ENCODE peak calls at places on chromosome 10, in four cellular contexts. One of them, this sample, is unnamed.
A peak's percentile ranks its signal among the peaks of the same experiment; 100 is the strongest.

GRCh38 chr10:3720228-3721019 is 64.6 kb downstream of the KLF6 start:
- DNase-seq in trophoblast cell: peak; percentile 87
- DNase-seq in left lung: peak; percentile 79
- DNase-seq in heart left ventricle: peak; percentile 80
- DNase-seq in this sample: peak; percentile 64

GRCh38 chr10:84907461-84908010 is 579.1 kb downstream of the CCSER2 start:
- DNase-seq in trophoblast cell: no peak
- DNase-seq in left lung: no peak
- DNase-seq in heart left ventricle: no peak
- DNase-seq in this sample: no peak

GRCh38 chr10:18216482-18216881 is 76.3 kb downstream of the CACNB2 start:
- DNase-seq in trophoblast cell: no peak
- DNase-seq in left lung: no peak
- DNase-seq in heart left ventricle: no peak
- DNase-seq in this sample: no peak

GRCh38 chr10:13823046-13823711 is 236.4 kb downstream of the PRPF18 start:
- DNase-seq in trophoblast cell: no peak
- DNase-seq in left lung: no peak
- DNase-seq in heart left ventricle: no peak
- DNase-seq in this sample: no peak

GRCh38 chr10:72063703-72064391 is 24.5 kb downstream of the SPOCK2 start:
- DNase-seq in trophoblast cell: no peak
- DNase-seq in left lung: no peak
- DNase-seq in heart left ventricle: no peak
- DNase-seq in this sample: no peak

GRCh38 chr10:6037422-6037821 is 24.7 kb downstream of the IL2RA start:
- DNase-seq in trophoblast cell: no peak
- DNase-seq in left lung: no peak
- DNase-seq in heart left ventricle: no peak
- DNase-seq in this sample: no peak

GRCh38 chr10:12419279-12419847 is 70.0 kb downstream of the CAMK1D start:
- DNase-seq in trophoblast cell: peak; percentile 16
- DNase-seq in left lung: no peak
- DNase-seq in heart left ventricle: peak; percentile 52
- DNase-seq in this sample: peak; percentile 91

GRCh38 chr10:132383026-132383565 is 13.9 kb upstream of the PWWP2B start:
- DNase-seq in trophoblast cell: peak; percentile 38
- DNase-seq in left lung: no peak
- DNase-seq in heart left ventricle: no peak
- DNase-seq in this sample: no peak

GRCh38 chr10:78464856-78465221 is 431.2 kb downstream of the RPS24 start:
- DNase-seq in trophoblast cell: no peak
- DNase-seq in left lung: no peak
- DNase-seq in heart left ventricle: no peak
- DNase-seq in this sample: no peak

GRCh38 chr10:121675344-121675743 is 77.1 kb upstream of the FGFR2 start:
- DNase-seq in trophoblast cell: no peak
- DNase-seq in left lung: no peak
- DNase-seq in heart left ventricle: no peak
- DNase-seq in this sample: no peak

GRCh38 chr10:88544140-88544870 is 38.8 kb downstream of the RNLS start:
- DNase-seq in trophoblast cell: peak; percentile 70
- DNase-seq in left lung: no peak
- DNase-seq in heart left ventricle: no peak
- DNase-seq in this sample: peak; percentile 63

GRCh38 chr10:69318087-69318996 is 40.0 kb downstream of the HK1 start:
- DNase-seq in trophoblast cell: peak; percentile 98
- DNase-seq in left lung: peak; percentile 94
- DNase-seq in heart left ventricle: peak; percentile 95
- DNase-seq in this sample: peak; percentile 71

GRCh38 chr10:66215005-66215404 is 710.8 kb upstream of the LRRTM3 start:
- DNase-seq in trophoblast cell: peak; percentile 1
- DNase-seq in left lung: no peak
- DNase-seq in heart left ventricle: no peak
- DNase-seq in this sample: no peak

GRCh38 chr10:107553470-107553869 is 389.0 kb upstream of the SORCS1 start:
- DNase-seq in trophoblast cell: no peak
- DNase-seq in left lung: no peak
- DNase-seq in heart left ventricle: no peak
- DNase-seq in this sample: no peak

GRCh38 chr10:71848325-71849277 is 2.5 kb downstream of the PSAP start:
- DNase-seq in trophoblast cell: no peak
- DNase-seq in left lung: no peak
- DNase-seq in heart left ventricle: no peak
- DNase-seq in this sample: no peak

GRCh38 chr10:106925187-106925586 is 239.3 kb downstream of the SORCS1 start:
- DNase-seq in trophoblast cell: no peak
- DNase-seq in left lung: no peak
- DNase-seq in heart left ventricle: no peak
- DNase-seq in this sample: no peak

GRCh38 chr10:13272164-13272571 is 27.7 kb downstream of the PHYH start:
- DNase-seq in trophoblast cell: no peak
- DNase-seq in left lung: no peak
- DNase-seq in heart left ventricle: peak; percentile 48
- DNase-seq in this sample: no peak

GRCh38 chr10:124992462-124993344 is 50.8 kb downstream of the ZRANB1 start:
- DNase-seq in trophoblast cell: peak; percentile 82
- DNase-seq in left lung: peak; percentile 45
- DNase-seq in heart left ventricle: peak; percentile 82
- DNase-seq in this sample: no peak

GRCh38 chr10:123357363-123358075 is 203.3 kb downstream of the BUB3 start:
- DNase-seq in trophoblast cell: peak; percentile 27
- DNase-seq in left lung: no peak
- DNase-seq in heart left ventricle: no peak
- DNase-seq in this sample: no peak

GRCh38 chr10:4191354-4191753 is 406.3 kb upstream of the KLF6 start:
- DNase-seq in trophoblast cell: no peak
- DNase-seq in left lung: no peak
- DNase-seq in heart left ventricle: no peak
- DNase-seq in this sample: peak; percentile 98

GRCh38 chr10:100895346-100895745 is 17.4 kb upstream of the SLF2 start:
- DNase-seq in trophoblast cell: no peak
- DNase-seq in left lung: no peak
- DNase-seq in heart left ventricle: no peak
- DNase-seq in this sample: no peak

GRCh38 chr10:8379906-8380832 is 325.7 kb downstream of the GATA3 start:
- DNase-seq in trophoblast cell: no peak
- DNase-seq in left lung: no peak
- DNase-seq in heart left ventricle: no peak
- DNase-seq in this sample: no peak

GRCh38 chr10:68784476-68784875 is 42.9 kb upstream of the STOX1 start:
- DNase-seq in trophoblast cell: peak; percentile 4
- DNase-seq in left lung: no peak
- DNase-seq in heart left ventricle: no peak
- DNase-seq in this sample: no peak

GRCh38 chr10:59276928-59277327 is 85.4 kb downstream of the FAM13C start:
- DNase-seq in trophoblast cell: no peak
- DNase-seq in left lung: no peak
- DNase-seq in heart left ventricle: no peak
- DNase-seq in this sample: no peak

GRCh38 chr10:118818621-118819221 is 64.0 kb upstream of the CACUL1 start:
- DNase-seq in trophoblast cell: no peak
- DNase-seq in left lung: no peak
- DNase-seq in heart left ventricle: no peak
- DNase-seq in this sample: no peak

GRCh38 chr10:80172896-80173295 is 32.4 kb downstream of the ANXA11 start:
- DNase-seq in trophoblast cell: peak; percentile 90
- DNase-seq in left lung: no peak
- DNase-seq in heart left ventricle: no peak
- DNase-seq in this sample: no peak

GRCh38 chr10:68106656-68107055 is 2.6 kb upstream of the MYPN start:
- DNase-seq in trophoblast cell: no peak
- DNase-seq in left lung: no peak
- DNase-seq in heart left ventricle: no peak
- DNase-seq in this sample: peak; percentile 86

GRCh38 chr10:64093946-64094560 is 572.9 kb downstream of the REEP3 start:
- DNase-seq in trophoblast cell: no peak
- DNase-seq in left lung: no peak
- DNase-seq in heart left ventricle: no peak
- DNase-seq in this sample: no peak

GRCh38 chr10:91745086-91745831 is 53.0 kb upstream of the TNKS2 start:
- DNase-seq in trophoblast cell: peak; percentile 29
- DNase-seq in left lung: no peak
- DNase-seq in heart left ventricle: peak; percentile 28
- DNase-seq in this sample: peak; percentile 33

GRCh38 chr10:59865101-59865500 is 41.3 kb downstream of the CCDC6 start:
- DNase-seq in trophoblast cell: peak; percentile 72
- DNase-seq in left lung: no peak
- DNase-seq in heart left ventricle: no peak
- DNase-seq in this sample: peak; percentile 89

GRCh38 chr10:52674474-52674873 is 98.1 kb downstream of the MBL2 start:
- DNase-seq in trophoblast cell: no peak
- DNase-seq in left lung: no peak
- DNase-seq in heart left ventricle: no peak
- DNase-seq in this sample: no peak

GRCh38 chr10:95454356-95454755 is 106.8 kb downstream of the SORBS1 start:
- DNase-seq in trophoblast cell: no peak
- DNase-seq in left lung: no peak
- DNase-seq in heart left ventricle: no peak
- DNase-seq in this sample: no peak
- H3K4me1 ChIP-seq in trophoblast cell: peaks cover 4% of the 10 kb centered on the region
- H3K4me1 ChIP-seq in left lung: peaks cover 3% of the 10 kb centered on the region
- H3K4me1 ChIP-seq in heart left ventricle: peaks cover 27% of the 10 kb centered on the region
- H3K4me1 ChIP-seq in this sample: peaks cover 10% of the 10 kb centered on the region

DNA sequence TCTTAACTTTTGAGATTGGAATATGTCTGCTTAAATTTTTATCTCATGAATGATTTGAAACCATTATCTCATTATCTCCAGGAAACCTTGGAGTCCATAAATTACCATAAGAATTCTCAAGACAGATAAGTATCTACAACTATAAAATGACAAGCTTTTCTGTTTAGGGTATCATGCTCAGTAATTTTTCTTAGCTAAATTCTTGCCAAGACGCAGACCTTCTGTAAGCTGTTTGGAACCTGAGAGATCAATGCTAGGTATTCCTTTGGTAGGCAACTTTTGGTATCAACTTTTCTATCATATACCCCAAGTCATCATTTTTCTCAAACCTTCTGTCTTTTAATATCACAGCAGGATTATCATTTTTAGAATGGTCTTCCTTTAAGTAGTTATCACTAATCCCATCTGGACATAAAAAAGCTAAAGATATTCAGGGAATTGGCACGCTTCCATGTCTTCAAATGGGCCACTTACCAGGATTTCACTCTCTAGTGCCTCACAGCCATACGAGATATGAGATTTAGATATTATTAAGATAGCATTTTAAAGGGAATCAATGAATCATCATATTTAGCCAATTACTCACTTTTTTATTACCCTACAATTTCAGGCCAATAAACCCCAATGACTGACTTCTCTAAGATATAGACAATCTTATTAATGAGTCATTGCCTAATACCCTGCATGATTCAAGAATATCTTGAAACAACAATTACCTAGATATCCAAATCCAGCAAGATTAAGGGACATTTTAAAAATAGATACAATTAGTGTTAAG is 544.1 kb downstream of the HTR7 start:
- DNase-seq in trophoblast cell: peak; percentile 8
- DNase-seq in left lung: no peak
- DNase-seq in heart left ventricle: no peak
- DNase-seq in this sample: peak; percentile 62
- H3K4me1 ChIP-seq in trophoblast cell: no peaks in the 10 kb centered on the region
- H3K4me1 ChIP-seq in left lung: no peaks in the 10 kb centered on the region
- H3K4me1 ChIP-seq in heart left ventricle: no peaks in the 10 kb centered on the region
- H3K4me1 ChIP-seq in this sample: peaks cover 28% of the 10 kb centered on the region

DNA sequence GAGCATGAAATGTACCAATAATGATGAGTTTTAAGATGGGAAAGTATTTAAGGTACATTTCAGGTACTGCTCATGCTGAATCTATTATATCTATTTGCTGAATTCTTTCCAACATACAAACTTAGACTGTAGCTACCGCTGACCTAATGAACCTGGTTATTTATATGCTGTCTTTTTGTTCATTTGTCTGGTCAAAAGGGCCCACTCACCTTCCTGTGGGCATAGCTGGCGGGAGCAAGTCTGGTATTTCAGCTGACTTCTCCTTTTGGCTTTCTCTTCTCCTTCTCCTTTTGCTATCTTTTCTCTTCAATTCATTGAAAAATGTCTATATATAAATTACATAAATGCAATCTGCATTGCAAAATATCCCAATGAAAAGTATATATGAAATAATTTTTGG is 9.5 kb downstream of the PLXDC2 start:
- DNase-seq in trophoblast cell: no peak
- DNase-seq in left lung: no peak
- DNase-seq in heart left ventricle: no peak
- DNase-seq in this sample: no peak
- H3K4me1 ChIP-seq in trophoblast cell: peaks cover 6% of the 10 kb centered on the region
- H3K4me1 ChIP-seq in left lung: peaks cover 4% of the 10 kb centered on the region
- H3K4me1 ChIP-seq in heart left ventricle: peaks cover 31% of the 10 kb centered on the region
- H3K4me1 ChIP-seq in this sample: no peaks in the 10 kb centered on the region

GRCh38 chr10:102812213-102812876 is 24.9 kb downstream of the CYP17A1 start:
- DNase-seq in trophoblast cell: no peak
- DNase-seq in left lung: peak; percentile 49
- DNase-seq in heart left ventricle: no peak
- DNase-seq in this sample: no peak
- H3K4me1 ChIP-seq in trophoblast cell: peaks cover 24% of the 10 kb centered on the region
- H3K4me1 ChIP-seq in left lung: peaks cover 24% of the 10 kb centered on the region
- H3K4me1 ChIP-seq in heart left ventricle: peaks cover 38% of the 10 kb centered on the region
- H3K4me1 ChIP-seq in this sample: peaks cover 9% of the 10 kb centered on the region

DNA sequence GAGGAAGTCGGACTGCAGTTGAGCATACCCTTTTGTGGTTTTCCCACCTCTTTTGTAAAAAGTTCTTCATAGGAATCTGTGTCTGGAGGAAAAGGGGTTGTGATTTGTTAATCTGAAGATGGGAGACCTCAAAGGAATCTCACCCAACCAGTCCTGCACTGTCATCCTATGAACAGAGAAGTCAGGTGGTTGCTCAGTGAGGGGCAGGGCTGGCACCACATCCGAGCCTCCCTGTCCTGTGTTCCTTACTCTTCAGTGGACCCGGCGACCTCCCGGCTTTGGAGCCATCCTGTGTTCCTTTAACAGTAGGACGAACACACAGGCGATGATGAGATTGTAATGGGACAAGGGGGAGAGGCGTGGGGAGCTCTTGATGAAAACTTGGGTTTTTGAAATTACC is 2.8 kb upstream of the MGMT start:
- DNase-seq in trophoblast cell: peak; percentile 14
- DNase-seq in left lung: no peak
- DNase-seq in heart left ventricle: no peak
- DNase-seq in this sample: no peak
- H3K4me1 ChIP-seq in trophoblast cell: peaks cover 29% of the 10 kb centered on the region
- H3K4me1 ChIP-seq in left lung: no peaks in the 10 kb centered on the region
- H3K4me1 ChIP-seq in heart left ventricle: no peaks in the 10 kb centered on the region
- H3K4me1 ChIP-seq in this sample: peaks cover 5% of the 10 kb centered on the region

DNA sequence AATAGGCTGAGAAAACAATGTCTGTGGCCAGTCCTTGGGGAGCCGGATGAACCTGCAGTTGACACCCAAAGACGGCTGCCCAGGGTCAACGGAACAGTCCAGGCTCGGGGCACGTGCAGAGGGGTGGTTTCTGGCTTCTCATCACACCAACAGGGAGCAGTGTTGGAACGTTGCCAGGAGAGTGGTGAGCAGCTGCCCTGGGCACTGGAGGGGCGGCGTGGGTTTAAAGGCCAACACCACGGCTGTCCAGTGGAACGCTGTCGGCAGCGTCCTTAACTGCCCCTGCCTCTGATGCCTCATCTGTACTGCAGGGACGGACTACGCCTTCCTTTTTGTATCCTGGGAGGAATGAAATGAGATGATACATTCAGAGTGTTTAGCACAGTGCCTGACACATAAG is 19.8 kb downstream of the JCAD start:
- DNase-seq in trophoblast cell: no peak
- DNase-seq in left lung: no peak
- DNase-seq in heart left ventricle: no peak
- DNase-seq in this sample: no peak
- H3K4me1 ChIP-seq in trophoblast cell: no peaks in the 10 kb centered on the region
- H3K4me1 ChIP-seq in left lung: no peaks in the 10 kb centered on the region
- H3K4me1 ChIP-seq in heart left ventricle: peaks cover 35% of the 10 kb centered on the region
- H3K4me1 ChIP-seq in this sample: no peaks in the 10 kb centered on the region